ENCODE peak calls at places on chromosomes 4 and X, in seven cellular contexts. Y, E, P, C, G, I and S are unnamed samples.

GRCh38 chrX:3428762-3429161 is 82.3 kb upstream of the MXRA5 start:
- DNase-seq in E (no peak), C (no peak), I (no peak), Y (no peak), G (no peak), P (no peak), S (peak; percentile 55)

GRCh38 chr4:12852338-12853307 is 631.5 kb downstream of the RAB28 start:
- DNase-seq in C (no peak), P (peak; percentile 16), E (peak; percentile 83), I (peak; percentile 67), Y (peak; percentile 74), G (peak; percentile 74), S (peak; percentile 69)

GRCh38 chr4:48778431-48779094 is 1.5 kb downstream of the FRYL start:
- DNase-seq in I (peak; percentile 49), Y (peak; percentile 60), P (no peak), C (no peak), G (peak; percentile 72), E (no peak), S (peak; percentile 61)

GRCh38 chr4:153987291-153987690 is 198.4 kb upstream of the SFRP2 start:
- DNase-seq in P (no peak), Y (peak; percentile 85), C (no peak), E (no peak), I (peak; percentile 59), G (peak; percentile 80), S (peak; percentile 98)

GRCh38 chr4:54290980-54291379 is 61.9 kb downstream of the PDGFRA start:
- DNase-seq in E (no peak), G (no peak), C (no peak), I (no peak), P (no peak), Y (no peak), S (no peak)

GRCh38 chrX:152929898-152930297 is 32.0 kb downstream of the ZNF185 start:
- DNase-seq in I (no peak), G (no peak), C (no peak), P (no peak), Y (no peak), E (no peak), S (no peak)

GRCh38 chrX:138986235-138986634 is 274.7 kb upstream of the FGF13 start:
- DNase-seq in P (no peak), G (no peak), I (peak; percentile 2), E (no peak), Y (peak; percentile 0), C (no peak), S (peak; percentile 59)

GRCh38 chr4:7197910-7198309 is 5.6 kb downstream of the SORCS2 start:
- DNase-seq in G (no peak), Y (no peak), P (no peak), I (no peak), C (peak; percentile 46), E (no peak), S (no peak)

GRCh38 chrX:48698306-48698705 is 1.8 kb downstream of the SUV39H1 start:
- DNase-seq in E (no peak), G (no peak), I (no peak), P (no peak), Y (no peak), C (no peak), S (no peak)

GRCh38 chrX:72620550-72621145 is 48.0 kb upstream of the HDAC8 start:
- DNase-seq in G (peak; percentile 87), C (peak; percentile 89), E (peak; percentile 73), P (peak; percentile 72), I (peak; percentile 90), Y (peak; percentile 89), S (peak; percentile 58)

GRCh38 chr4:109942292-109942926 is 29.7 kb downstream of the EGF start:
- DNase-seq in G (no peak), Y (peak; percentile 17), I (no peak), C (no peak), P (no peak), E (no peak), S (no peak)

GRCh38 chr4:86019906-86020305 is 339.9 kb downstream of the MAPK10 start:
- DNase-seq in C (no peak), I (no peak), P (no peak), Y (peak; percentile 41), E (no peak), G (no peak), S (no peak)

GRCh38 chrX:22376369-22376768 is 103.7 kb downstream of the CBLL2 start:
- DNase-seq in Y (no peak), P (no peak), E (no peak), G (no peak), I (no peak), C (no peak), S (no peak)

GRCh38 chr4:76198411-76199237 is 15.0 kb downstream of the SCARB2 start:
- DNase-seq in C (no peak), G (peak; percentile 95), I (peak; percentile 89), E (peak; percentile 88), Y (peak; percentile 93), P (peak; percentile 94), S (peak; percentile 83)

GRCh38 chrX:76987381-76987780 is 459.8 kb upstream of the FGF16 start:
- DNase-seq in C (no peak), P (no peak), E (no peak), I (no peak), Y (no peak), G (no peak), S (no peak)

GRCh38 chr4:57074753-57075152 is 35.4 kb downstream of the IGFBP7 start:
- DNase-seq in I (peak; percentile 65), G (peak; percentile 68), P (no peak), E (no peak), C (no peak), Y (peak; percentile 93), S (peak; percentile 81)

GRCh38 chr4:80307183-80307735 is 28.3 kb upstream of the CFAP299 start:
- DNase-seq in G (peak; percentile 29), C (no peak), E (peak; percentile 13), P (no peak), I (peak; percentile 46), Y (peak; percentile 63), S (peak; percentile 82)

GRCh38 chr4:6524436-6524835 is 50.6 kb upstream of the MAN2B2 start:
- DNase-seq in P (no peak), C (no peak), Y (no peak), G (no peak), E (no peak), I (no peak), S (no peak)

DNA sequence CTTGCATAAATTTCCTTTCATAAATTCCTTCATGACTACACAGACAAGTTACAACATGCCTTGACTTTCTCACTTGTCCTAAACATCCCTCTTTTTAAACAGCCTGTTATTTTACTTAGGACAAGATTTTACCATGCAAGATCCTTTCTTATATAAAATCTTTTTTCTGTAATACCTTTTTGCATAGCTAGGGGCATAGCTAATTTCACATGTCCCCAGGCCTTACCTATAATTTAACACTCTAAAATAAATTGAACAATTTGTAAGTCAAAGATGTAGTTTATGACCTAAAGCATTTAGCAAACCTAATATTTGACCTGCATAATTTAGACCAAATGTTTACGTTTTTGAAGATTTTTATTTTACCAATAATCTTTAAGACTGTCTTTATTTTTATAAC is 396.3 kb upstream of the FSTL5 start:
- DNase-seq in I (no peak), Y (no peak), E (no peak), P (no peak), C (no peak), G (no peak), S (no peak)
- TF ChIP-seq CTCF in I (no peak), Y (no peak), E (no peak), P (no peak), C (no peak), G (no peak), S (no peak)

GRCh38 chr4:1743975-1744374 is 22.7 kb downstream of the TACC3 start:
- DNase-seq in C (no peak), P (no peak), I (no peak), G (no peak), Y (no peak), E (no peak), S (no peak)
- H3K4me3 ChIP-seq in C (no peak overlapping the region), P (no peak overlapping the region), I (no peak overlapping the region), G (no peak overlapping the region), Y (no peak overlapping the region), E (no peak overlapping the region), S (no peak overlapping the region)

GRCh38 chrX:84182521-84182920 is 5.5 kb downstream of the RPS6KA6 start:
- DNase-seq in Y (no peak), I (no peak), G (no peak), C (no peak), P (no peak), E (peak; percentile 23), S (no peak)

GRCh38 chrX:84189125-84189524 is 1.1 kb upstream of the RPS6KA6 start:
- DNase-seq in C (no peak), G (no peak), P (no peak), I (no peak), Y (no peak), E (peak; percentile 19), S (no peak)

GRCh38 chrX:84188320-84188834 is 378 bp upstream of the RPS6KA6 start:
- DNase-seq in C (peak; percentile 67), G (peak; percentile 18), E (peak; percentile 86), I (peak; percentile 57), Y (peak; percentile 39), P (peak; percentile 46), S (peak; percentile 53)

GRCh38 chrX:84187501-84188319 is at the start of gene RPS6KA6:
- DNase-seq in I (peak; percentile 17), Y (no peak), C (peak; percentile 69), E (peak; percentile 41), P (peak; percentile 17), G (peak; percentile 8), S (peak; percentile 12)

GRCh38 chrX:84186603-84187358 is 1.2 kb downstream of the RPS6KA6 start:
- DNase-seq in G (no peak), I (no peak), C (no peak), Y (no peak), E (peak; percentile 13), P (no peak), S (no peak)
- TF ChIP-seq CTCF in G (no peak), I (peak; percentile 8), C (no peak), Y (no peak), E (peak; percentile 22), P (no peak), S (peak; percentile 18)

GRCh38 chr4:176794151-176794550 is 1.4 kb upstream of the VEGFC start:
- DNase-seq in C (no peak), G (peak; percentile 83), E (no peak), I (peak; percentile 90), Y (peak; percentile 96), P (no peak), S (peak; percentile 95)
- H3K4me3 ChIP-seq in C (no peak overlapping the region), G (no peak overlapping the region), E (no peak overlapping the region), I (no peak overlapping the region), Y (no peak overlapping the region), P (no peak overlapping the region), S (no peak overlapping the region)